ENCODE peak calls at places on chromosome 16, in ten cellular contexts. G is heart left ventricle, S is cardiac muscle cell, O is adrenal gland, K is hepatocyte, N is left ventricle myocardium inferior, V is HCT116, M is breast epithelium, T is lung, I is psoas muscle. E is an unnamed sample. For H3K4me1, the result is how much of the 10 kb centered on the place peaks cover.

GRCh38 chr16:9874233-9874632 is 308.0 kb downstream of the GRIN2A start:
- DNase-seq in M (no peak), K (no peak), S (no peak), T (no peak), G (no peak), O (no peak), I (no peak), N (no peak), V (no peak), E (no peak)

GRCh38 chr16:22314661-22315626 is 17.7 kb downstream of the POLR3E start:
- DNase-seq in N (no peak), V (no peak), G (no peak), O (peak), K (no peak), S (no peak), M (peak), I (no peak), T (no peak), E (no peak)

GRCh38 chr16:77585852-77586251 is 136.5 kb upstream of the NUDT7 start:
- DNase-seq in T (no peak), S (peak), I (no peak), K (no peak), O (no peak), G (no peak), N (no peak), M (no peak), V (peak), E (no peak)

GRCh38 chr16:87684711-87685404 is 80.9 kb downstream of the KLHDC4 start:
- DNase-seq in V (no peak), S (no peak), N (no peak), K (no peak), M (no peak), O (no peak), I (no peak), T (no peak), G (no peak), E (no peak)

GRCh38 chr16:51017969-51018368 is 133.1 kb downstream of the SALL1 start:
- DNase-seq in N (no peak), I (no peak), S (no peak), V (no peak), G (no peak), T (no peak), O (no peak), M (no peak), K (no peak), E (no peak)

GRCh38 chr16:18943414-18943813 is 17.2 kb upstream of the SMG1 start:
- DNase-seq in K (no peak), S (no peak), T (no peak), O (no peak), I (no peak), M (no peak), N (no peak), V (no peak), G (no peak), E (no peak)

GRCh38 chr16:939311-939710 is 31.5 kb downstream of the LMF1 start:
- DNase-seq in S (no peak), M (no peak), V (no peak), I (no peak), G (no peak), K (no peak), O (no peak), T (no peak), N (no peak), E (no peak)

GRCh38 chr16:87173294-87173883 is 143.8 kb downstream of the C16orf95 start:
- DNase-seq in N (no peak), V (no peak), O (no peak), I (no peak), G (no peak), S (peak), T (no peak), K (no peak), M (no peak), E (no peak)

GRCh38 chr16:30896203-30896889 is at the start of gene CTF1:
- DNase-seq in V (peak), S (peak), K (peak), M (peak), O (peak), N (peak), T (peak), G (peak), I (peak), E (no peak)

GRCh38 chr16:13333336-13333735 is 431.9 kb downstream of the SHISA9 start:
- DNase-seq in V (no peak), O (no peak), G (no peak), I (no peak), K (no peak), M (no peak), T (no peak), S (no peak), N (no peak), E (no peak)

GRCh38 chr16:49274936-49275730 is 6.5 kb downstream of the CBLN1 start:
- DNase-seq in T (no peak), M (no peak), V (no peak), I (no peak), G (no peak), N (no peak), O (no peak), K (no peak), S (no peak), E (peak)

GRCh38 chr16:12917653-12918052 is 16.3 kb downstream of the SHISA9 start:
- DNase-seq in I (no peak), T (no peak), S (no peak), M (no peak), K (no peak), N (no peak), O (no peak), G (no peak), V (no peak), E (no peak)

GRCh38 chr16:52561910-52562741 is 15.2 kb upstream of the TOX3 start:
- DNase-seq in S (no peak), N (no peak), I (no peak), V (no peak), O (no peak), M (no peak), G (no peak), K (peak), T (peak), E (no peak)

GRCh38 chr16:73094371-73094770 is 46.4 kb upstream of the ZFHX3 start:
- DNase-seq in T (no peak), O (no peak), N (no peak), G (no peak), M (no peak), V (no peak), K (no peak), I (no peak), S (no peak), E (no peak)

GRCh38 chr16:19810817-19811731 is 73.6 kb downstream of the GPRC5B start:
- DNase-seq in G (no peak), O (no peak), T (no peak), S (peak), I (no peak), M (no peak), V (no peak), N (no peak), K (peak), E (no peak)

GRCh38 chr16:57609541-57610401 is 18.7 kb upstream of the ADGRG1 start:
- DNase-seq in I (no peak), G (peak), O (peak), S (peak), N (no peak), K (no peak), V (no peak), T (no peak), M (peak), E (peak)

GRCh38 chr16:27080870-27081269 is 14.1 kb downstream of the C16orf82 start:
- DNase-seq in G (no peak), M (no peak), V (peak), N (no peak), I (no peak), S (peak), K (peak), O (no peak), T (no peak), E (no peak)

GRCh38 chr16:24939224-24939623 is 75.9 kb downstream of the ARHGAP17 start:
- DNase-seq in V (no peak), I (no peak), N (no peak), G (no peak), K (no peak), M (no peak), T (no peak), S (no peak), O (no peak), E (no peak)

GRCh38 chr16:50259334-50260205 is 6.8 kb upstream of the ADCY7 start:
- DNase-seq in M (no peak), V (no peak), S (peak), G (peak), K (peak), O (no peak), T (no peak), I (peak), N (peak), E (no peak)

GRCh38 chr16:89402962-89403361 is 87.4 kb downstream of the ANKRD11 start:
- DNase-seq in N (no peak), G (no peak), V (no peak), S (no peak), O (no peak), K (no peak), I (no peak), M (no peak), T (no peak), E (no peak)

GRCh38 chr16:89036776-89037175 is 56.9 kb upstream of the ACSF3 start:
- DNase-seq in T (no peak), S (no peak), V (no peak), G (no peak), M (no peak), O (no peak), I (no peak), N (no peak), K (no peak), E (no peak)

GRCh38 chr16:53159781-53160436 is 105.1 kb downstream of the CHD9 start:
- DNase-seq in G (no peak), I (no peak), N (no peak), K (peak), O (no peak), M (no peak), T (no peak), V (peak), S (peak), E (no peak)

GRCh38 chr16:72666267-72666666 is 381.7 kb downstream of the ZFHX3 start:
- DNase-seq in M (no peak), V (no peak), G (no peak), T (no peak), N (no peak), O (no peak), K (no peak), I (no peak), S (peak), E (no peak)

GRCh38 chr16:60681014-60681413 is 1355.2 kb downstream of the CDH8 start:
- DNase-seq in T (no peak), I (no peak), M (no peak), G (no peak), S (no peak), K (no peak), O (no peak), N (no peak), V (no peak), E (no peak)

GRCh38 chr16:29317269-29317668 is 89.2 kb downstream of the NPIPB11 start:
- DNase-seq in V (no peak), K (no peak), O (no peak), T (no peak), M (no peak), S (no peak), G (no peak), N (no peak), I (no peak), E (no peak)

GRCh38 chr16:88063201-88063773 is 112.1 kb downstream of the BANP start:
- DNase-seq in V (peak), O (no peak), N (peak), K (no peak), M (no peak), T (no peak), I (peak), G (peak), S (peak), E (no peak)

GRCh38 chr16:30068333-30068732 is 2.8 kb downstream of the ALDOA start:
- DNase-seq in O (no peak), N (no peak), V (no peak), M (no peak), I (no peak), G (no peak), K (no peak), S (no peak), T (no peak), E (no peak)

GRCh38 chr16:21075252-21075651 is 75.4 kb downstream of the DNAH3 start:
- DNase-seq in I (no peak), N (no peak), T (no peak), M (no peak), O (no peak), S (peak), K (no peak), G (no peak), V (no peak), E (no peak)

GRCh38 chr16:5025171-5025632 is 8.5 kb downstream of the NAGPA start:
- DNase-seq in M (no peak), T (no peak), I (no peak), O (no peak), V (no peak), G (no peak), N (peak), K (no peak), S (peak), E (no peak)
- TF ChIP-seq CTCF in M (no peak), T (no peak), I (peak), O (no peak), V (peak), G (peak), N (peak), K (peak), S (peak), E (no peak)

GRCh38 chr16:84826558-84826941 is 6.8 kb downstream of the CRISPLD2 start:
- DNase-seq in G (no peak), M (no peak), S (peak), V (no peak), N (peak), T (no peak), O (no peak), K (peak), I (peak), E (no peak)
- H3K4me1 ChIP-seq in G (under half), M (under half), S (under half), V (under half), N (half or more), T (under half), O (under half), K (under half), I (under half), E (half or more)

GRCh38 chr16:15888072-15888976 is at the start of gene CEP20:
- DNase-seq in O (peak), T (peak), G (peak), N (peak), I (peak), V (peak), M (peak), S (peak), K (peak), E (peak)
- TF ChIP-seq CTCF in O (peak), T (no peak), G (peak), N (peak), I (no peak), V (no peak), M (peak), S (peak), K (no peak), E (peak)

DNA sequence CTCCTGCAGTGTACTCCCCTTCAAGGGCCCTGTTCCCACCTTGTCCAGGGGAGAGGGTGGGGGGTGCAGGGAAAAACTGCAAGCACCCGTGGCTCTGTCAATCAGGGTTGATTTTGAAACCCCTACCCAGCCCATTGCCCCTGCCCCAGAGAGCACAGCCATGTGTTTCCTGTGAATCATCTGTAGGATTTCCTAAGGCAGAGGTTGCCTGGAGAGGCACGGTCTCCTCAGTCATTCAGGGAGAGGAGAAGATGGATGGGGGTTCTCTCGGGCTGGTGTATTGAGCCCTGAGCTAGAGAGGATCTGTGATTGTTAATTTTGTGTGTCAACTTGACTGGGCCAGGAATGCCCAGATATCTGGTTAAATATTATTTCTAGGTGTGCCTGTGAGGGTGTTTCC is 3.5 kb upstream of the AGRP start:
- DNase-seq in I (no peak), N (no peak), K (no peak), T (no peak), M (no peak), S (peak), V (no peak), O (no peak), G (no peak), E (no peak)
- H3K4me1 ChIP-seq in I (under half), N (under half), K (under half), T (under half), M (under half), S (under half), V (under half), O (half or more), G (under half), E (under half)